ENCODE peak calls at places on chromosomes 2 and 18, in five cellular contexts. U, F, X, T and H are unnamed samples.

GRCh38 chr2:6880200-6880733 is 2.7 kb downstream of the RSAD2 start:
- DNase-seq in U (no peak), T (no peak), F (no peak), X (no peak), H (no peak)

GRCh38 chr2:237096201-237096600 is 10.5 kb downstream of the COPS8 start:
- DNase-seq in X (no peak), U (no peak), T (no peak), F (no peak), H (peak; percentile 17)

GRCh38 chr2:23058435-23058834 is 326.5 kb upstream of the KLHL29 start:
- DNase-seq in F (no peak), X (no peak), U (no peak), T (no peak), H (no peak)

GRCh38 chr2:193502363-193503035 is 1307.8 kb upstream of the TMEFF2 start:
- DNase-seq in T (no peak), F (no peak), X (peak; percentile 25), U (no peak), H (no peak)

GRCh38 chr18:34913837-34914755 is 127.1 kb upstream of the MAPRE2 start:
- DNase-seq in F (no peak), U (no peak), X (no peak), T (no peak), H (no peak)

GRCh38 chr2:186342029-186342428 is 144.0 kb upstream of the ZC3H15 start:
- DNase-seq in T (no peak), X (no peak), F (no peak), U (no peak), H (no peak)

GRCh38 chr2:151967829-151968722 is 130.8 kb downstream of the CACNB4 start:
- DNase-seq in T (no peak), U (no peak), F (no peak), X (no peak), H (no peak)

GRCh38 chr18:49257609-49258008 is 202.8 kb downstream of the DYM start:
- DNase-seq in T (no peak), F (no peak), X (no peak), U (no peak), H (no peak)

DNA sequence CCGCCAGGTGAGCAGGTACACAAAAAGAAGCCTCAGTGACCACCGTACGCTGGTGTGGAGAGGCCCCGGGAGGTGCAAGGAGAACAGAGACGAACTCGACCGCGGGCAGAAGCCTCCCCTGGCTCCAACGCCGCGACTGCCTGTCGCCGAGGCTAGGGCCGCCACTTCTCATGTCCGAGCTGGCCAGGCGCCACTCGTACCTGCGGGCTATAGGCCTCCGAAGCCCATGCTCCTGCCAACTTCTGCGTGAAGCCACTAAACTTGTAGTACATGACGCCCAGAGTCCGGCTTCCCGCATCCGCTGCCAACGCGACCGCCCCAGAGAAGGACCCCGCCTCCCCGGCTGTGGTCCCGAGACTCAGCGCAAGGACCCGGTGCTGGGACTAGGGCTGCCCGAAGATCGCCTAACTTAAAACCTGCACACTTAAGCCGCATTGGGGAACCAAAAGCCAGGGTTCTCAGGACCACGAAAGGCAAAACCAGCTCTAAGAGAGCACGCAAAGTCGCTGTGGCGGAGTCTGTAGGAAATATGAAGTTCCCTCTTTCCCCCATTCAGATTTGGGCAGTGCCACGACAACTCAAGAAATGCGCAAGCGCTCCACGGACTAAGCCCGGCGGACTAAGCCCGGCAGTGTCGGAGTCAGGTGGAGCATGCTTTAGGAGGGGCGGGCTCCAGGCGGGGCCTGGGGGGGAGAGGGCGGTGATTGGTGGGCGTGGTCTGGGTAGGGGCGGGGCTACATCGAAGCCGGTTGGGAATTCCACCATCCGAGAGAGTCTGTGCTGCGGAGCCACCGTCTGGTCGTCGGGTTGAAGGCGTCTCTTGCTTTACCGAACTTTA is at the start of gene COX7A2L:
- DNase-seq in F (peak; percentile 99), U (peak; percentile 98), X (peak; percentile 97), T (peak; percentile 95), H (peak; percentile 96)
- TF ChIP-seq CTCF in F (no peak), U (no peak), X (no peak), T (peak; percentile 48), H (no peak)

DNA sequence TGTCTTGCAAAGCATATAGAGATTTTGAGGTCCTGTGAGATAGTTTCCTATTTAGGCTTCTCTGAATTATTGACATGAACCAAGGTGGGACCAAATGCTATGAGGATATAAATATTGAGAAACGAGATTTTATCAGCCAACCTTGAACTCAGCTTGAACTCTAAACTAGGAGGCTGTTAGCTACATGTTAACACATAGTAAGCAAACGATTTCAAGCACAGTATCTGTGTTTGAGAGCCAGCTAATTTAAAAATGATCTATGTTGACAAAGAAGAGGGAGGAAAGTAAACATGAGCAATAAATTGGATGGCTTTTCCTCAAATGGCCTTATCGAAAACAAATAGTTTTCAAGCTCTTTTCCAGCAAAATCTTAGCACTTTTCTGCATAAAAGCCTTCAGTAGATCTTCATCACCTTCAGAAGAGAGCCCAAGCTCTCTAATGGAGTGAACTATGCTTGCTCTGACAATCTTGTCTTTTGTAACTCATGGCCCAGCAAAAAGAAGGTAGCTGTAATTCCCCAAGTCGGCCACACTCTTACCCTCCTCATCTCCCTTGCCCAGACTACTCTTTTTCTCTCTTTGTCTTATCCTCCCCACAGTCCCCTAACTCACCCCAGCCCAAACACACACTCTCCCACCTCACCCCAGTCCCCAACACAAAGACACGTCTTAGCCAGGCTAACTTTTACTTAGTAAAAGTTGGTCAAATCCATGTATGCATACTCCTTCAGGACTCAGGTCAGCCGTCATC is 14.7 kb downstream of the CD28 start:
- DNase-seq in F (no peak), U (no peak), T (no peak), X (no peak), H (no peak)
- TF ChIP-seq CTCF in F (no peak), U (no peak), T (no peak), X (no peak), H (no peak)

GRCh38 chr2:134782107-134782506 is 56.3 kb upstream of the ACMSD start:
- DNase-seq in T (no peak), U (no peak), F (no peak), X (no peak), H (no peak)

GRCh38 chr2:134783912-134784311 is 54.5 kb upstream of the ACMSD start:
- DNase-seq in F (no peak), X (no peak), U (no peak), T (no peak), H (no peak)

GRCh38 chr2:134785659-134786058 is 52.8 kb upstream of the ACMSD start:
- DNase-seq in T (no peak), U (no peak), X (no peak), F (no peak), H (no peak)

GRCh38 chr2:134780977-134781376 is 57.4 kb upstream of the ACMSD start:
- DNase-seq in T (no peak), U (no peak), X (no peak), F (no peak), H (no peak)

GRCh38 chr2:134782792-134783191 is 55.6 kb upstream of the ACMSD start:
- DNase-seq in X (peak; percentile 9), T (peak; percentile 57), U (no peak), F (no peak), H (no peak)
- TF ChIP-seq CTCF in X (peak; percentile 64), T (peak; percentile 49), U (no peak), F (no peak), H (no peak)

GRCh38 chr2:171523969-171524401 is 1.7 kb downstream of the CYBRD1 start:
- DNase-seq in T (peak; percentile 59), F (no peak), U (no peak), X (no peak), H (no peak)

GRCh38 chr2:171523339-171523931 is 1.2 kb downstream of the CYBRD1 start:
- DNase-seq in U (peak; percentile 23), X (peak; percentile 53), T (peak; percentile 54), F (peak; percentile 76), H (peak; percentile 68)

GRCh38 chr2:171521361-171522056 is 765 bp upstream of the CYBRD1 start:
- DNase-seq in U (no peak), X (no peak), F (no peak), T (no peak), H (no peak)

GRCh38 chr2:171522804-171523338 is 597 bp downstream of the CYBRD1 start:
- DNase-seq in U (no peak), X (peak; percentile 32), F (no peak), T (peak; percentile 32), H (peak; percentile 50)

GRCh38 chr2:171522057-171522803 is at the start of gene CYBRD1:
- DNase-seq in T (peak; percentile 44), X (peak; percentile 45), U (peak; percentile 37), F (peak; percentile 84), H (no peak)
- TF ChIP-seq CTCF in T (no peak), X (no peak), U (no peak), F (no peak), H (no peak)

GRCh38 chr2:51424418-51424817 is 392.5 kb upstream of the NRXN1 start:
- DNase-seq in X (no peak), T (no peak), F (no peak), U (no peak), H (no peak)
- TF ChIP-seq CTCF in X (peak; percentile 28), T (no peak), F (no peak), U (no peak), H (no peak)